ENCODE peak calls at places on chromosomes 4 and X, in eight cellular contexts. E is dermis microvascular lymphatic vessel endothelial cell; J is activated naive CD4-positive, alpha-beta T cell treated with Interleukin-2 at 50 U/mL for 16 hours; K is stimulated activated naive B cell treated with anti-CD40 and anti-IgM and Interleukin-4, amounts not matched to agents 10 μg/mL and 1 μg/mL and 100 μg/mL, for 72 hours; H is effector CD4-positive, alpha-beta T cell; L is mesothelial cell of epicardium; I is NCI-H446; V is left lung. F is an unnamed sample.

GRCh38 chrX:10001496-10001895 is 34.3 kb downstream of the CLDN34 start:
- DNase-seq in E (peak), J (no peak), K (no peak), H (no peak), L (no peak), I (no peak), V (no peak), F (no peak)

GRCh38 chrX:118577041-118577440 is 81.4 kb downstream of the DOCK11 start:
- DNase-seq in E (no peak), J (no peak), K (no peak), H (no peak), L (no peak), I (no peak), V (peak), F (no peak)

GRCh38 chr4:112374850-112375249 is 77.7 kb downstream of the ALPK1 start:
- DNase-seq in E (no peak), J (no peak), K (no peak), H (no peak), L (no peak), I (no peak), V (no peak), F (no peak)

GRCh38 chr4:128455076-128455345 is 167.4 kb upstream of the PGRMC2 start:
- DNase-seq in E (peak), J (no peak), K (no peak), H (no peak), L (no peak), I (no peak), V (no peak), F (no peak)

GRCh38 chrX:30615229-30615628 is 37.7 kb upstream of the TASL start:
- DNase-seq in E (no peak), J (no peak), K (no peak), H (no peak), L (no peak), I (no peak), V (no peak), F (no peak)

GRCh38 chr4:1177274-1178141 is 5.1 kb upstream of the SPON2 start:
- DNase-seq in E (no peak), J (peak), K (no peak), H (no peak), L (no peak), I (no peak), V (peak), F (no peak)

GRCh38 chr4:95093936-95094929 is 336.5 kb downstream of the BMPR1B start:
- DNase-seq in E (no peak), J (no peak), K (no peak), H (no peak), L (no peak), I (no peak), V (no peak), F (no peak)

GRCh38 chr4:42302348-42302747 is 94.9 kb upstream of the SHISA3 start:
- DNase-seq in E (peak), J (no peak), K (no peak), H (no peak), L (no peak), I (no peak), V (no peak), F (no peak)